ENCODE peak calls at places on chromosomes 5 and 9, in ten cellular contexts. One of them, this sample, is unnamed.
A peak's percentile ranks its signal among the peaks of the same experiment; 100 is the strongest.

GRCh38 chr5:2752875-2753435 is 1.5 kb upstream of the IRX2 start:
- DNase-seq in cardiac muscle cell: no peak
- DNase-seq in spleen: no peak
- DNase-seq in BJ: no peak
- DNase-seq in AG09319: no peak
- DNase-seq in HFF-Myc: no peak
- DNase-seq in endothelial cell: no peak
- DNase-seq in PC-3: no peak
- DNase-seq in fibroblast of the aortic adventitia: no peak
- DNase-seq in dorsolateral prefrontal cortex: no peak
- DNase-seq in this sample: no peak

GRCh38 chr9:35353731-35354365 is 136.1 kb upstream of the RUSC2 start:
- DNase-seq in cardiac muscle cell: no peak
- DNase-seq in spleen: no peak
- DNase-seq in BJ: peak; percentile 65
- DNase-seq in AG09319: no peak
- DNase-seq in HFF-Myc: no peak
- DNase-seq in endothelial cell: no peak
- DNase-seq in PC-3: no peak
- DNase-seq in fibroblast of the aortic adventitia: no peak
- DNase-seq in dorsolateral prefrontal cortex: no peak
- DNase-seq in this sample: no peak

GRCh38 chr5:133709074-133709676 is 96.8 kb upstream of the FSTL4 start:
- DNase-seq in cardiac muscle cell: no peak
- DNase-seq in spleen: peak; percentile 30
- DNase-seq in BJ: peak; percentile 37
- DNase-seq in AG09319: peak; percentile 15
- DNase-seq in HFF-Myc: peak; percentile 38
- DNase-seq in endothelial cell: no peak
- DNase-seq in PC-3: no peak
- DNase-seq in fibroblast of the aortic adventitia: no peak
- DNase-seq in dorsolateral prefrontal cortex: no peak
- DNase-seq in this sample: no peak

GRCh38 chr5:128062172-128062746 is 21.3 kb upstream of the SLC12A2 start:
- DNase-seq in cardiac muscle cell: peak; percentile 25
- DNase-seq in spleen: no peak
- DNase-seq in BJ: peak; percentile 62
- DNase-seq in AG09319: no peak
- DNase-seq in HFF-Myc: no peak
- DNase-seq in endothelial cell: no peak
- DNase-seq in PC-3: peak; percentile 58
- DNase-seq in fibroblast of the aortic adventitia: peak; percentile 59
- DNase-seq in dorsolateral prefrontal cortex: no peak
- DNase-seq in this sample: no peak

GRCh38 chr5:19616821-19617220 is 371.2 kb downstream of the CDH18 start:
- DNase-seq in cardiac muscle cell: no peak
- DNase-seq in spleen: no peak
- DNase-seq in BJ: no peak
- DNase-seq in AG09319: no peak
- DNase-seq in HFF-Myc: no peak
- DNase-seq in endothelial cell: no peak
- DNase-seq in PC-3: no peak
- DNase-seq in fibroblast of the aortic adventitia: no peak
- DNase-seq in dorsolateral prefrontal cortex: no peak
- DNase-seq in this sample: no peak

GRCh38 chr9:121074370-121075250 is at the start of gene CNTRL:
- DNase-seq in cardiac muscle cell: peak; percentile 93
- DNase-seq in spleen: peak; percentile 96
- DNase-seq in BJ: no peak
- DNase-seq in AG09319: peak; percentile 52
- DNase-seq in HFF-Myc: peak; percentile 36
- DNase-seq in endothelial cell: peak; percentile 85
- DNase-seq in PC-3: peak; percentile 81
- DNase-seq in fibroblast of the aortic adventitia: peak; percentile 77
- DNase-seq in dorsolateral prefrontal cortex: peak; percentile 79
- DNase-seq in this sample: peak; percentile 96

GRCh38 chr9:85332487-85332886 is 409.3 kb downstream of the AGTPBP1 start:
- DNase-seq in cardiac muscle cell: no peak
- DNase-seq in spleen: no peak
- DNase-seq in BJ: no peak
- DNase-seq in AG09319: no peak
- DNase-seq in HFF-Myc: no peak
- DNase-seq in endothelial cell: peak; percentile 47
- DNase-seq in PC-3: peak; percentile 8
- DNase-seq in fibroblast of the aortic adventitia: no peak
- DNase-seq in dorsolateral prefrontal cortex: no peak
- DNase-seq in this sample: no peak

GRCh38 chr5:108521841-108522506 is 140.1 kb upstream of the FBXL17 start:
- DNase-seq in cardiac muscle cell: peak; percentile 82
- DNase-seq in spleen: no peak
- DNase-seq in BJ: peak; percentile 17
- DNase-seq in AG09319: peak; percentile 30
- DNase-seq in HFF-Myc: peak; percentile 44
- DNase-seq in endothelial cell: peak; percentile 62
- DNase-seq in PC-3: peak; percentile 92
- DNase-seq in fibroblast of the aortic adventitia: peak; percentile 75
- DNase-seq in dorsolateral prefrontal cortex: no peak
- DNase-seq in this sample: no peak

GRCh38 chr5:177066227-177066626 is 20.5 kb upstream of the FGFR4 start:
- DNase-seq in cardiac muscle cell: no peak
- DNase-seq in spleen: no peak
- DNase-seq in BJ: no peak
- DNase-seq in AG09319: no peak
- DNase-seq in HFF-Myc: no peak
- DNase-seq in endothelial cell: no peak
- DNase-seq in PC-3: no peak
- DNase-seq in fibroblast of the aortic adventitia: no peak
- DNase-seq in dorsolateral prefrontal cortex: no peak
- DNase-seq in this sample: no peak

GRCh38 chr9:73444821-73445220 is 293.2 kb downstream of the ANXA1 start:
- DNase-seq in cardiac muscle cell: no peak
- DNase-seq in spleen: no peak
- DNase-seq in BJ: no peak
- DNase-seq in AG09319: no peak
- DNase-seq in HFF-Myc: no peak
- DNase-seq in endothelial cell: no peak
- DNase-seq in PC-3: no peak
- DNase-seq in fibroblast of the aortic adventitia: no peak
- DNase-seq in dorsolateral prefrontal cortex: no peak
- DNase-seq in this sample: no peak

GRCh38 chr9:7802666-7803065 is 3.1 kb upstream of the DMAC1 start:
- DNase-seq in cardiac muscle cell: peak; percentile 16
- DNase-seq in spleen: no peak
- DNase-seq in BJ: no peak
- DNase-seq in AG09319: no peak
- DNase-seq in HFF-Myc: no peak
- DNase-seq in endothelial cell: no peak
- DNase-seq in PC-3: peak; percentile 23
- DNase-seq in fibroblast of the aortic adventitia: peak; percentile 19
- DNase-seq in dorsolateral prefrontal cortex: no peak
- DNase-seq in this sample: no peak

GRCh38 chr9:115952667-115953316 is 200.8 kb upstream of the PAPPA start:
- DNase-seq in cardiac muscle cell: peak; percentile 50
- DNase-seq in spleen: no peak
- DNase-seq in BJ: peak; percentile 75
- DNase-seq in AG09319: no peak
- DNase-seq in HFF-Myc: peak; percentile 51
- DNase-seq in endothelial cell: no peak
- DNase-seq in PC-3: peak; percentile 68
- DNase-seq in fibroblast of the aortic adventitia: peak; percentile 74
- DNase-seq in dorsolateral prefrontal cortex: no peak
- DNase-seq in this sample: no peak

GRCh38 chr5:16160706-16161105 is 18.9 kb downstream of the MARCHF11 start:
- DNase-seq in cardiac muscle cell: peak; percentile 78
- DNase-seq in spleen: no peak
- DNase-seq in BJ: no peak
- DNase-seq in AG09319: peak; percentile 22
- DNase-seq in HFF-Myc: peak; percentile 56
- DNase-seq in endothelial cell: peak; percentile 43
- DNase-seq in PC-3: peak; percentile 77
- DNase-seq in fibroblast of the aortic adventitia: peak; percentile 69
- DNase-seq in dorsolateral prefrontal cortex: no peak
- DNase-seq in this sample: no peak

GRCh38 chr9:81902191-81902590 is 26.0 kb upstream of the SPATA31D4 start:
- DNase-seq in cardiac muscle cell: peak; percentile 42
- DNase-seq in spleen: no peak
- DNase-seq in BJ: no peak
- DNase-seq in AG09319: no peak
- DNase-seq in HFF-Myc: no peak
- DNase-seq in endothelial cell: no peak
- DNase-seq in PC-3: no peak
- DNase-seq in fibroblast of the aortic adventitia: peak; percentile 81
- DNase-seq in dorsolateral prefrontal cortex: no peak
- DNase-seq in this sample: no peak

GRCh38 chr5:68344447-68345111 is 129.0 kb downstream of the PIK3R1 start:
- DNase-seq in cardiac muscle cell: peak; percentile 78
- DNase-seq in spleen: no peak
- DNase-seq in BJ: no peak
- DNase-seq in AG09319: no peak
- DNase-seq in HFF-Myc: no peak
- DNase-seq in endothelial cell: no peak
- DNase-seq in PC-3: peak; percentile 52
- DNase-seq in fibroblast of the aortic adventitia: peak; percentile 68
- DNase-seq in dorsolateral prefrontal cortex: no peak
- DNase-seq in this sample: no peak

GRCh38 chr5:171606414-171607024 is 179.1 kb upstream of the SMIM23 start:
- DNase-seq in cardiac muscle cell: no peak
- DNase-seq in spleen: no peak
- DNase-seq in BJ: no peak
- DNase-seq in AG09319: no peak
- DNase-seq in HFF-Myc: no peak
- DNase-seq in endothelial cell: no peak
- DNase-seq in PC-3: peak; percentile 27
- DNase-seq in fibroblast of the aortic adventitia: peak; percentile 11
- DNase-seq in dorsolateral prefrontal cortex: no peak
- DNase-seq in this sample: no peak
- TF ChIP-seq CTCF in cardiac muscle cell: peak; percentile 40
- TF ChIP-seq CTCF in spleen: no peak
- TF ChIP-seq CTCF in BJ: peak; percentile 36
- TF ChIP-seq CTCF in AG09319: peak; percentile 19
- TF ChIP-seq CTCF in HFF-Myc: peak; percentile 50
- TF ChIP-seq CTCF in endothelial cell: peak; percentile 46
- TF ChIP-seq CTCF in PC-3: peak; percentile 72
- TF ChIP-seq CTCF in fibroblast of the aortic adventitia: peak; percentile 45
- TF ChIP-seq CTCF in dorsolateral prefrontal cortex: no peak
- TF ChIP-seq CTCF in this sample: peak; percentile 65

GRCh38 chr5:136058031-136058971 is 29.5 kb downstream of the TGFBI start:
- DNase-seq in cardiac muscle cell: peak; percentile 99
- DNase-seq in spleen: peak; percentile 34
- DNase-seq in BJ: peak; percentile 100
- DNase-seq in AG09319: peak; percentile 89
- DNase-seq in HFF-Myc: peak; percentile 99
- DNase-seq in endothelial cell: peak; percentile 35
- DNase-seq in PC-3: peak; percentile 83
- DNase-seq in fibroblast of the aortic adventitia: peak; percentile 99
- DNase-seq in dorsolateral prefrontal cortex: no peak
- DNase-seq in this sample: no peak
- TF ChIP-seq CTCF in cardiac muscle cell: peak; percentile 64
- TF ChIP-seq CTCF in spleen: no peak
- TF ChIP-seq CTCF in BJ: peak; percentile 68
- TF ChIP-seq CTCF in AG09319: peak; percentile 51
- TF ChIP-seq CTCF in HFF-Myc: peak; percentile 62
- TF ChIP-seq CTCF in endothelial cell: peak; percentile 57
- TF ChIP-seq CTCF in PC-3: peak; percentile 65
- TF ChIP-seq CTCF in fibroblast of the aortic adventitia: peak; percentile 61
- TF ChIP-seq CTCF in dorsolateral prefrontal cortex: no peak
- TF ChIP-seq CTCF in this sample: peak; percentile 88

GRCh38 chr5:64632251-64632650 is 58.1 kb upstream of the SHISAL2B start:
- DNase-seq in cardiac muscle cell: no peak
- DNase-seq in spleen: no peak
- DNase-seq in BJ: no peak
- DNase-seq in AG09319: no peak
- DNase-seq in HFF-Myc: peak; percentile 22
- DNase-seq in endothelial cell: no peak
- DNase-seq in PC-3: no peak
- DNase-seq in fibroblast of the aortic adventitia: no peak
- DNase-seq in dorsolateral prefrontal cortex: no peak
- DNase-seq in this sample: no peak

GRCh38 chr5:64637144-64637543 is 53.2 kb upstream of the SHISAL2B start:
- DNase-seq in cardiac muscle cell: no peak
- DNase-seq in spleen: no peak
- DNase-seq in BJ: no peak
- DNase-seq in AG09319: no peak
- DNase-seq in HFF-Myc: no peak
- DNase-seq in endothelial cell: no peak
- DNase-seq in PC-3: no peak
- DNase-seq in fibroblast of the aortic adventitia: no peak
- DNase-seq in dorsolateral prefrontal cortex: no peak
- DNase-seq in this sample: no peak

GRCh38 chr5:64637837-64638443 is 52.4 kb upstream of the SHISAL2B start:
- DNase-seq in cardiac muscle cell: no peak
- DNase-seq in spleen: no peak
- DNase-seq in BJ: no peak
- DNase-seq in AG09319: no peak
- DNase-seq in HFF-Myc: no peak
- DNase-seq in endothelial cell: no peak
- DNase-seq in PC-3: no peak
- DNase-seq in fibroblast of the aortic adventitia: no peak
- DNase-seq in dorsolateral prefrontal cortex: no peak
- DNase-seq in this sample: no peak

DNA sequence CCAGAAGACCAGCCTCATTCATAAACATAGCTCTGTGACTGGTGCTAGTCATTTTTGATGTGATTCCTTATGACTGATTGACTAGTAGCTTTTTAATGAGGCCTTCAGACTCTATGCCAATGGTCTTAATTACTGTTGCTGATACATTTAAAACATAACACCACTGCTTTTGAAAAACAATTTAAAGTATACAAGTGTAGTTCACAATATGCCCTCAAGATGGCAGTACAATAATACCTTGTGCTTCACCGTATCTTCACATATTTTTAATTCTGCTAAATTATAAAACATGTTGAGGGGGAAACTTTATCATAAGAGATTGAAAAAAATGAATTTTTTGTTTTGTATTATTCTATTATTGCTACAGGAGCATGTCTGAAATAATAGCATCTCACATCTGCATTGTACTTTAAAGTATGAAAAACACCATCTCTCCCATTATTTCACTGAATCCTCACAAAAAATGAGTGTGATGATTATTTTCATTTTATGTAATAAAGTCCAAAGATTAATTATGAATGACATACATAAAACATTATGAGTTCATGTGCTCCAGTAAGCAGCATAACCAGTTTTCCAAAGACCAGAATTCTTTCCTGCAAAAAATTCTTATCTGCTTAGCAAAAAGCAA is 55.1 kb upstream of the SHISAL2B start:
- DNase-seq in cardiac muscle cell: peak; percentile 59
- DNase-seq in spleen: no peak
- DNase-seq in BJ: no peak
- DNase-seq in AG09319: no peak
- DNase-seq in HFF-Myc: peak; percentile 29
- DNase-seq in endothelial cell: no peak
- DNase-seq in PC-3: peak; percentile 54
- DNase-seq in fibroblast of the aortic adventitia: peak; percentile 64
- DNase-seq in dorsolateral prefrontal cortex: no peak
- DNase-seq in this sample: no peak
- TF ChIP-seq CTCF in cardiac muscle cell: peak; percentile 58
- TF ChIP-seq CTCF in spleen: peak; percentile 46
- TF ChIP-seq CTCF in BJ: peak; percentile 50
- TF ChIP-seq CTCF in AG09319: peak; percentile 58
- TF ChIP-seq CTCF in HFF-Myc: peak; percentile 42
- TF ChIP-seq CTCF in endothelial cell: peak; percentile 92
- TF ChIP-seq CTCF in PC-3: peak; percentile 79
- TF ChIP-seq CTCF in fibroblast of the aortic adventitia: peak; percentile 59
- TF ChIP-seq CTCF in dorsolateral prefrontal cortex: peak; percentile 82
- TF ChIP-seq CTCF in this sample: peak; percentile 98

GRCh38 chr5:159990506-159990905 is 18.4 kb upstream of the TTC1 start:
- DNase-seq in cardiac muscle cell: peak; percentile 20
- DNase-seq in spleen: no peak
- DNase-seq in BJ: no peak
- DNase-seq in AG09319: no peak
- DNase-seq in HFF-Myc: no peak
- DNase-seq in endothelial cell: no peak
- DNase-seq in PC-3: peak; percentile 49
- DNase-seq in fibroblast of the aortic adventitia: peak; percentile 35
- DNase-seq in dorsolateral prefrontal cortex: no peak
- DNase-seq in this sample: no peak
- TF ChIP-seq CTCF in cardiac muscle cell: peak; percentile 2
- TF ChIP-seq CTCF in spleen: no peak
- TF ChIP-seq CTCF in BJ: peak; percentile 15
- TF ChIP-seq CTCF in AG09319: peak; percentile 6
- TF ChIP-seq CTCF in HFF-Myc: no peak
- TF ChIP-seq CTCF in endothelial cell: no peak
- TF ChIP-seq CTCF in PC-3: peak; percentile 58
- TF ChIP-seq CTCF in fibroblast of the aortic adventitia: peak; percentile 23
- TF ChIP-seq CTCF in dorsolateral prefrontal cortex: no peak
- TF ChIP-seq CTCF in this sample: peak; percentile 72

This sample was measured in chondrocyte.